ENCODE peak calls at places on chromosome 12, in six cellular contexts. P is AG09319; G is brain microvascular endothelial cell; D is AG04450; C is stimulated activated CD8-positive, alpha-beta memory T cell treated with anti-CD3 and anti-CD28 coated beads, Interleukin-15, amount 100 ng/mL, for 24 hours; M is HuH-7. H is an unnamed sample.

GRCh38 chr12:117047810-117048584 is 51.2 kb downstream of the TESC start:
- DNase-seq in M (peak; percentile 60), C (no peak), P (peak; percentile 5), D (peak; percentile 3), G (peak; percentile 40), H (peak; percentile 6)

GRCh38 chr12:17588968-17589367 is 501.0 kb downstream of the RERGL start:
- DNase-seq in P (no peak), G (no peak), D (no peak), C (no peak), M (peak; percentile 17), H (no peak)

GRCh38 chr12:42584539-42585174 is 4.9 kb downstream of the PRICKLE1 start:
- DNase-seq in D (no peak), M (no peak), P (no peak), C (no peak), G (no peak), H (no peak)

GRCh38 chr12:108759914-108760313 is 28.6 kb upstream of the CORO1C start:
- DNase-seq in M (no peak), G (no peak), C (no peak), P (no peak), D (no peak), H (no peak)

GRCh38 chr12:113961921-113962710 is 4.0 kb downstream of the RBM19 start:
- DNase-seq in G (peak; percentile 24), P (no peak), M (no peak), C (no peak), D (no peak), H (no peak)

GRCh38 chr12:52321433-52321832 is 235 bp upstream of the KRT83 start:
- DNase-seq in D (no peak), P (no peak), G (no peak), C (no peak), M (no peak), H (no peak)

GRCh38 chr12:51330186-51330585 is 6.2 kb upstream of the BIN2 start:
- DNase-seq in M (no peak), P (no peak), D (no peak), G (no peak), C (no peak), H (no peak)

GRCh38 chr12:124498870-124499753 is 68.3 kb downstream of the NCOR2 start:
- DNase-seq in G (peak; percentile 70), C (no peak), M (no peak), P (no peak), D (no peak), H (no peak)

GRCh38 chr12:67766370-67766769 is 117.8 kb downstream of the DYRK2 start:
- DNase-seq in P (no peak), G (peak; percentile 67), M (no peak), C (no peak), D (peak; percentile 45), H (peak; percentile 52)

GRCh38 chr12:12399906-12400305 is 43.0 kb downstream of the BORCS5 start:
- DNase-seq in D (no peak), G (no peak), P (no peak), C (no peak), M (no peak), H (no peak)

GRCh38 chr12:8145754-8146415 is 10.9 kb upstream of the ZNF705A start:
- DNase-seq in D (peak; percentile 37), P (peak; percentile 56), M (no peak), C (no peak), G (peak; percentile 79), H (no peak)

GRCh38 chr12:94109154-94109553 is 39.2 kb upstream of the PLXNC1 start:
- DNase-seq in P (no peak), M (no peak), C (no peak), G (peak; percentile 71), D (peak; percentile 18), H (no peak)

GRCh38 chr12:104263026-104263425 is 40.5 kb upstream of the EID3 start:
- DNase-seq in P (no peak), G (no peak), M (no peak), C (no peak), D (no peak), H (no peak)

GRCh38 chr12:48159976-48160525 is 2.7 kb upstream of the ASB8 start:
- DNase-seq in P (peak; percentile 34), G (no peak), D (no peak), M (no peak), C (no peak), H (no peak)

GRCh38 chr12:12723681-12724420 is 6.7 kb downstream of the CDKN1B start:
- DNase-seq in P (no peak), C (no peak), G (no peak), M (no peak), D (no peak), H (no peak)

GRCh38 chr12:53232641-53233538 is 881 bp upstream of the RARG start:
- DNase-seq in G (no peak), P (no peak), M (no peak), C (no peak), D (no peak), H (no peak)

GRCh38 chr12:94244165-94245133 is 96.1 kb downstream of the PLXNC1 start:
- DNase-seq in C (no peak), D (no peak), G (no peak), M (no peak), P (no peak), H (no peak)

H was measured in kidney glomerular epithelial cell.